ENCODE peak calls at places on chromosome 6, in nine cellular contexts. One of them, this sample, is unnamed.

GRCh38 chr6:20875369-20875963 is 341.2 kb downstream of the CDKAL1 start:
- DNase-seq in HTR-8/SVneo: no peak
- DNase-seq in GM13976: peak
- DNase-seq in AG09309: no peak
- DNase-seq in H9: no peak
- DNase-seq in stimulated activated CD4-positive, alpha-beta T cell treated with anti-CD3 and anti-CD28 coated beads, Interleukin-4, amount 100 ng/mL, for 1 hour: no peak
- DNase-seq in heart left ventricle: no peak
- DNase-seq in SJCRH30: peak
- DNase-seq in stimulated activated naive CD4-positive, alpha-beta T cell: no peak
- DNase-seq in this sample: no peak

GRCh38 chr6:108697646-108698161 is 137.0 kb downstream of the FOXO3 start:
- DNase-seq in HTR-8/SVneo: no peak
- DNase-seq in GM13976: no peak
- DNase-seq in AG09309: no peak
- DNase-seq in H9: no peak
- DNase-seq in stimulated activated CD4-positive, alpha-beta T cell treated with anti-CD3 and anti-CD28 coated beads, Interleukin-4, amount 100 ng/mL, for 1 hour: no peak
- DNase-seq in heart left ventricle: no peak
- DNase-seq in SJCRH30: no peak
- DNase-seq in stimulated activated naive CD4-positive, alpha-beta T cell: no peak
- DNase-seq in this sample: no peak

GRCh38 chr6:10429638-10430427 is 15.0 kb upstream of the TFAP2A start:
- DNase-seq in HTR-8/SVneo: no peak
- DNase-seq in GM13976: peak
- DNase-seq in AG09309: no peak
- DNase-seq in H9: no peak
- DNase-seq in stimulated activated CD4-positive, alpha-beta T cell treated with anti-CD3 and anti-CD28 coated beads, Interleukin-4, amount 100 ng/mL, for 1 hour: no peak
- DNase-seq in heart left ventricle: no peak
- DNase-seq in SJCRH30: peak
- DNase-seq in stimulated activated naive CD4-positive, alpha-beta T cell: no peak
- DNase-seq in this sample: no peak

GRCh38 chr6:44002071-44002590 is 125.1 kb downstream of the MRPL14 start:
- DNase-seq in HTR-8/SVneo: no peak
- DNase-seq in GM13976: no peak
- DNase-seq in AG09309: no peak
- DNase-seq in H9: peak
- DNase-seq in stimulated activated CD4-positive, alpha-beta T cell treated with anti-CD3 and anti-CD28 coated beads, Interleukin-4, amount 100 ng/mL, for 1 hour: peak
- DNase-seq in heart left ventricle: no peak
- DNase-seq in SJCRH30: no peak
- DNase-seq in stimulated activated naive CD4-positive, alpha-beta T cell: no peak
- DNase-seq in this sample: peak

GRCh38 chr6:42025066-42025789 is 25.1 kb upstream of the TAF8 start:
- DNase-seq in HTR-8/SVneo: no peak
- DNase-seq in GM13976: peak
- DNase-seq in AG09309: no peak
- DNase-seq in H9: no peak
- DNase-seq in stimulated activated CD4-positive, alpha-beta T cell treated with anti-CD3 and anti-CD28 coated beads, Interleukin-4, amount 100 ng/mL, for 1 hour: no peak
- DNase-seq in heart left ventricle: no peak
- DNase-seq in SJCRH30: no peak
- DNase-seq in stimulated activated naive CD4-positive, alpha-beta T cell: no peak
- DNase-seq in this sample: no peak

GRCh38 chr6:31430449-31430848 is 27.1 kb downstream of the MICA start:
- DNase-seq in HTR-8/SVneo: no peak
- DNase-seq in GM13976: no peak
- DNase-seq in AG09309: no peak
- DNase-seq in H9: no peak
- DNase-seq in stimulated activated CD4-positive, alpha-beta T cell treated with anti-CD3 and anti-CD28 coated beads, Interleukin-4, amount 100 ng/mL, for 1 hour: no peak
- DNase-seq in heart left ventricle: no peak
- DNase-seq in SJCRH30: no peak
- DNase-seq in stimulated activated naive CD4-positive, alpha-beta T cell: no peak
- DNase-seq in this sample: no peak

GRCh38 chr6:117547688-117548621 is 54.4 kb downstream of the GOPC start:
- DNase-seq in HTR-8/SVneo: no peak
- DNase-seq in GM13976: peak
- DNase-seq in AG09309: no peak
- DNase-seq in H9: peak
- DNase-seq in stimulated activated CD4-positive, alpha-beta T cell treated with anti-CD3 and anti-CD28 coated beads, Interleukin-4, amount 100 ng/mL, for 1 hour: peak
- DNase-seq in heart left ventricle: peak
- DNase-seq in SJCRH30: no peak
- DNase-seq in stimulated activated naive CD4-positive, alpha-beta T cell: no peak
- DNase-seq in this sample: peak

GRCh38 chr6:101626264-101626663 is 232.8 kb downstream of the GRIK2 start:
- DNase-seq in HTR-8/SVneo: no peak
- DNase-seq in GM13976: no peak
- DNase-seq in AG09309: no peak
- DNase-seq in H9: no peak
- DNase-seq in stimulated activated CD4-positive, alpha-beta T cell treated with anti-CD3 and anti-CD28 coated beads, Interleukin-4, amount 100 ng/mL, for 1 hour: no peak
- DNase-seq in heart left ventricle: no peak
- DNase-seq in SJCRH30: peak
- DNase-seq in stimulated activated naive CD4-positive, alpha-beta T cell: no peak
- DNase-seq in this sample: no peak

GRCh38 chr6:128990349-128990748 is 107.4 kb downstream of the LAMA2 start:
- DNase-seq in HTR-8/SVneo: no peak
- DNase-seq in GM13976: no peak
- DNase-seq in AG09309: no peak
- DNase-seq in H9: no peak
- DNase-seq in stimulated activated CD4-positive, alpha-beta T cell treated with anti-CD3 and anti-CD28 coated beads, Interleukin-4, amount 100 ng/mL, for 1 hour: no peak
- DNase-seq in heart left ventricle: no peak
- DNase-seq in SJCRH30: no peak
- DNase-seq in stimulated activated naive CD4-positive, alpha-beta T cell: no peak
- DNase-seq in this sample: no peak